ENCODE peak calls at places on chromosomes 1 and 21, in five cellular contexts. One of them, this sample, is unnamed.

GRCh38 chr1:224528900-224529299 is 87.2 kb upstream of the CNIH3 start:
- DNase-seq in astrocyte of the spinal cord: peak
- DNase-seq in colonic mucosa: no peak
- DNase-seq in AG10803: peak
- DNase-seq in cardiac muscle cell: no peak
- DNase-seq in this sample: peak

GRCh38 chr21:40923914-40924313 is 77.0 kb upstream of the DSCAM start:
- DNase-seq in cardiac muscle cell: no peak
- DNase-seq in astrocyte of the spinal cord: no peak
- DNase-seq in AG10803: no peak
- DNase-seq in colonic mucosa: no peak
- DNase-seq in this sample: no peak

GRCh38 chr1:156748670-156749428 is 2.6 kb downstream of the HDGF start:
- DNase-seq in astrocyte of the spinal cord: no peak
- DNase-seq in colonic mucosa: peak
- DNase-seq in cardiac muscle cell: peak
- DNase-seq in AG10803: peak
- DNase-seq in this sample: peak

GRCh38 chr1:87598429-87598828 is 269.7 kb downstream of the LMO4 start:
- DNase-seq in cardiac muscle cell: peak
- DNase-seq in colonic mucosa: no peak
- DNase-seq in AG10803: no peak
- DNase-seq in astrocyte of the spinal cord: no peak
- DNase-seq in this sample: peak

GRCh38 chr21:42536601-42537000 is 22.9 kb downstream of the SLC37A1 start:
- DNase-seq in AG10803: no peak
- DNase-seq in colonic mucosa: no peak
- DNase-seq in cardiac muscle cell: no peak
- DNase-seq in astrocyte of the spinal cord: no peak
- DNase-seq in this sample: no peak

GRCh38 chr1:59432531-59433439 is 135.9 kb downstream of the FGGY start:
- DNase-seq in astrocyte of the spinal cord: no peak
- DNase-seq in colonic mucosa: no peak
- DNase-seq in cardiac muscle cell: no peak
- DNase-seq in AG10803: no peak
- DNase-seq in this sample: no peak

GRCh38 chr1:228702433-228702832 is 32.8 kb upstream of the RHOU start:
- DNase-seq in astrocyte of the spinal cord: no peak
- DNase-seq in colonic mucosa: no peak
- DNase-seq in cardiac muscle cell: no peak
- DNase-seq in AG10803: no peak
- DNase-seq in this sample: no peak

GRCh38 chr1:234863596-234863995 is 253.6 kb upstream of the IRF2BP2 start:
- DNase-seq in AG10803: peak
- DNase-seq in colonic mucosa: no peak
- DNase-seq in astrocyte of the spinal cord: peak
- DNase-seq in cardiac muscle cell: no peak
- DNase-seq in this sample: peak

GRCh38 chr1:100147875-100148274 is 14.9 kb downstream of the TRMT13 start:
- DNase-seq in astrocyte of the spinal cord: no peak
- DNase-seq in AG10803: no peak
- DNase-seq in colonic mucosa: no peak
- DNase-seq in cardiac muscle cell: no peak
- DNase-seq in this sample: no peak
- TF ChIP-seq CTCF in astrocyte of the spinal cord: no peak
- TF ChIP-seq CTCF in AG10803: no peak
- TF ChIP-seq CTCF in colonic mucosa: no peak
- TF ChIP-seq CTCF in cardiac muscle cell: no peak
- TF ChIP-seq CTCF in this sample: no peak

GRCh38 chr1:34781844-34782391 is 904 bp downstream of the GJB3 start:
- DNase-seq in AG10803: no peak
- DNase-seq in cardiac muscle cell: no peak
- DNase-seq in colonic mucosa: peak
- DNase-seq in astrocyte of the spinal cord: no peak
- DNase-seq in this sample: no peak
- H3K4me3 ChIP-seq in AG10803: no peak
- H3K4me3 ChIP-seq in cardiac muscle cell: peak
- H3K4me3 ChIP-seq in colonic mucosa: peak
- H3K4me3 ChIP-seq in astrocyte of the spinal cord: no peak
- H3K4me3 ChIP-seq in this sample: no peak

DNA sequence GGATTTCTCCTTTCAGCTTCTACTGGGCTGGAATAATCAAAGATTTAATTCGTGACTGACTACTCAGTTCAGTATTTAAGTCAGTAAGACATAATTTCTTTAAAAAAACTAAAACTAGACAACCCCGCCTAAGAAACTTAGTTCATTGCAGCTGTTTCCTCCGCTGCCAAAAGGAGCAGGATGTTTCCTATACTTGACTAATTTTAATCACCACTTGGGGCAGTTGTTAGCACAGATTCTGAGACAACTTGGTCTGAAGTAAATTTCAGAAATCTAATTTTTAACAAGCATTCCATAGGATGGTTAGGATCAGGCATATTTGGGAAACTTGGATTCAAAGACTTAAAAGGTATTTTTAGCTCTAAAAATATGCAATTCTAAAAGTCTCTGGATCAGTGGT is 34.0 kb downstream of the EPRS1 start:
- DNase-seq in AG10803: peak
- DNase-seq in astrocyte of the spinal cord: peak
- DNase-seq in cardiac muscle cell: no peak
- DNase-seq in colonic mucosa: no peak
- DNase-seq in this sample: peak
- TF ChIP-seq CTCF in AG10803: peak
- TF ChIP-seq CTCF in astrocyte of the spinal cord: no peak
- TF ChIP-seq CTCF in cardiac muscle cell: peak
- TF ChIP-seq CTCF in colonic mucosa: no peak
- TF ChIP-seq CTCF in this sample: peak

DNA sequence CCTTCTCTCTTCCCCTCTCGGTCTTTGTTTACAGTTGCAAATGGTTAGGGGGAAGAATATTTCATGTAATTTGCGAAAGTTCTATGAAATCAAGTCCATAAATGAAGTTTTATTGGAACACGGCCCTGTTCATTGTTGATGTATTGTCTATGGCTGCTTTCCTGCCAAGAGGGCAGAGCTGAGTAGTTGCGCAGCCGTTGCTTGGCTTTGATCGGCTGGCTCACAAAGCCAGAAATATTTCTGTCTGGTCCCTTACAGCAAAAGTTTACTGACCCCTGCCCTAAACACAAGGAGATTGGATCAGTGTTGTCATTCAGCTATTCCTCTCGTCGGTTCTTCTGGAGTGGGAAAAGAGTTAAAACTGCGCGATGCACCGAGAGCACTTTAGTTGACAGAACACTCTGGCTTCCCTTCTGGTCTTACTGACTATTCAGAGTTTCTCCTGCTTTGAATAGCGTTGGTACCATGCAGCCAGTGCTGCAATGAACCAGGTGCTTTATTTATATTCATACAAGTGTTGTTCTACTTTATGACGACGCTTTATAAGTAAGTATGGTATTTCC is 831 bp downstream of the ZBTB40 start:
- DNase-seq in cardiac muscle cell: peak
- DNase-seq in AG10803: peak
- DNase-seq in astrocyte of the spinal cord: peak
- DNase-seq in colonic mucosa: no peak
- DNase-seq in this sample: peak
- H3K4me3 ChIP-seq in cardiac muscle cell: peak
- H3K4me3 ChIP-seq in AG10803: peak
- H3K4me3 ChIP-seq in astrocyte of the spinal cord: peak
- H3K4me3 ChIP-seq in colonic mucosa: peak
- H3K4me3 ChIP-seq in this sample: peak

GRCh38 chr1:217048104-217048707 is 325.0 kb upstream of the ESRRG start:
- DNase-seq in cardiac muscle cell: no peak
- DNase-seq in AG10803: no peak
- DNase-seq in astrocyte of the spinal cord: no peak
- DNase-seq in colonic mucosa: no peak
- DNase-seq in this sample: peak
- TF ChIP-seq CTCF in cardiac muscle cell: peak
- TF ChIP-seq CTCF in AG10803: no peak
- TF ChIP-seq CTCF in astrocyte of the spinal cord: peak
- TF ChIP-seq CTCF in colonic mucosa: no peak
- TF ChIP-seq CTCF in this sample: peak

GRCh38 chr1:23341829-23342697 is 2.0 kb downstream of the HNRNPR start:
- DNase-seq in astrocyte of the spinal cord: no peak
- DNase-seq in cardiac muscle cell: no peak
- DNase-seq in AG10803: peak
- DNase-seq in colonic mucosa: no peak
- DNase-seq in this sample: peak
- H3K4me3 ChIP-seq in astrocyte of the spinal cord: peak
- H3K4me3 ChIP-seq in cardiac muscle cell: peak
- H3K4me3 ChIP-seq in AG10803: peak
- H3K4me3 ChIP-seq in colonic mucosa: peak
- H3K4me3 ChIP-seq in this sample: peak

GRCh38 chr1:67700692-67701410 is 15.8 kb downstream of the GADD45A start:
- DNase-seq in astrocyte of the spinal cord: peak
- DNase-seq in colonic mucosa: no peak
- DNase-seq in AG10803: no peak
- DNase-seq in cardiac muscle cell: peak
- DNase-seq in this sample: peak
- TF ChIP-seq CTCF in astrocyte of the spinal cord: peak
- TF ChIP-seq CTCF in colonic mucosa: no peak
- TF ChIP-seq CTCF in AG10803: no peak
- TF ChIP-seq CTCF in cardiac muscle cell: peak
- TF ChIP-seq CTCF in this sample: peak

This sample was measured in choroid plexus epithelial cell.